ENCODE peak calls at places on chromosomes 12 and 14, in eight cellular contexts. F, O, T, V, P, S, A and I are unnamed samples.

GRCh38 chr14:65423986-65424385 is 11.5 kb downstream of the FUT8 start:
- DNase-seq in F (no peak), O (no peak), T (no peak), V (no peak), P (no peak), S (no peak), A (no peak), I (no peak)

GRCh38 chr12:113244015-113244983 is 23.0 kb downstream of the TPCN1 start:
- DNase-seq in F (no peak), O (no peak), T (peak; percentile 63), V (no peak), P (no peak), S (no peak), A (no peak), I (no peak)

GRCh38 chr12:6612247-6612646 is 5.1 kb upstream of the CHD4 start:
- DNase-seq in F (no peak), O (no peak), T (peak; percentile 28), V (no peak), P (no peak), S (peak; percentile 34), A (no peak), I (no peak)

GRCh38 chr14:103155013-103155412 is 31.8 kb downstream of the TNFAIP2 start:
- DNase-seq in F (no peak), O (peak; percentile 57), T (no peak), V (no peak), P (peak; percentile 80), S (no peak), A (no peak), I (peak; percentile 85)

GRCh38 chr12:127987199-127987901 is 279.6 kb upstream of the TMEM132C start:
- DNase-seq in F (no peak), O (no peak), T (no peak), V (no peak), P (no peak), S (no peak), A (no peak), I (no peak)

GRCh38 chr12:68804654-68805591 is 3.1 kb upstream of the MDM2 start:
- DNase-seq in F (no peak), O (no peak), T (no peak), V (no peak), P (no peak), S (no peak), A (no peak), I (no peak)

GRCh38 chr12:125055591-125055990 is 9.6 kb upstream of the AACS start:
- DNase-seq in F (no peak), O (no peak), T (no peak), V (no peak), P (no peak), S (no peak), A (no peak), I (no peak)

GRCh38 chr14:78959674-78960264 is 789.6 kb downstream of the NRXN3 start:
- DNase-seq in F (peak; percentile 61), O (peak; percentile 75), T (peak; percentile 74), V (peak; percentile 77), P (peak; percentile 69), S (peak; percentile 60), A (peak; percentile 50), I (peak; percentile 75)

GRCh38 chr14:99584823-99585222 is 19.2 kb downstream of the CCDC85C start:
- DNase-seq in F (no peak), O (no peak), T (no peak), V (no peak), P (no peak), S (no peak), A (no peak), I (no peak)

GRCh38 chr14:85660243-85660922 is 130.4 kb downstream of the FLRT2 start:
- DNase-seq in F (no peak), O (no peak), T (no peak), V (no peak), P (no peak), S (no peak), A (no peak), I (no peak)

GRCh38 chr12:48078901-48079300 is 27.0 kb downstream of the SENP1 start:
- DNase-seq in F (peak; percentile 4), O (no peak), T (no peak), V (no peak), P (no peak), S (no peak), A (no peak), I (no peak)

GRCh38 chr14:99395904-99396530 is 84.6 kb downstream of the SETD3 start:
- DNase-seq in F (no peak), O (no peak), T (no peak), V (no peak), P (no peak), S (no peak), A (peak; percentile 24), I (no peak)

GRCh38 chr12:75816892-75817291 is 214.7 kb downstream of the PHLDA1 start:
- DNase-seq in F (peak; percentile 77), O (no peak), T (no peak), V (peak; percentile 74), P (no peak), S (peak; percentile 54), A (no peak), I (no peak)

GRCh38 chr14:92877757-92878431 is 45.1 kb upstream of the CHGA start:
- DNase-seq in F (no peak), O (peak; percentile 46), T (peak; percentile 21), V (no peak), P (peak; percentile 73), S (no peak), A (no peak), I (no peak)

GRCh38 chr12:5165296-5165970 is 121.8 kb downstream of the KCNA5 start:
- DNase-seq in F (no peak), O (no peak), T (no peak), V (no peak), P (peak; percentile 84), S (no peak), A (no peak), I (no peak)

GRCh38 chr14:76768201-76768656 is 7.0 kb downstream of the VASH1 start:
- DNase-seq in F (no peak), O (no peak), T (peak; percentile 23), V (no peak), P (no peak), S (peak; percentile 21), A (peak; percentile 53), I (peak; percentile 89)

GRCh38 chr12:47097276-47097896 is 17.6 kb upstream of the AMIGO2 start:
- DNase-seq in F (no peak), O (no peak), T (no peak), V (no peak), P (no peak), S (no peak), A (no peak), I (no peak)

GRCh38 chr12:95548539-95549391 is 2.5 kb downstream of the USP44 start:
- DNase-seq in F (no peak), O (peak; percentile 80), T (peak; percentile 49), V (no peak), P (peak; percentile 61), S (no peak), A (peak; percentile 46), I (no peak)

GRCh38 chr14:69315302-69315701 is 55.3 kb downstream of the GALNT16 start:
- DNase-seq in F (no peak), O (no peak), T (peak; percentile 49), V (no peak), P (no peak), S (no peak), A (no peak), I (no peak)

GRCh38 chr14:53432378-53432802 is 279.3 kb upstream of the DDHD1 start:
- DNase-seq in F (peak; percentile 38), O (peak; percentile 48), T (no peak), V (peak; percentile 84), P (peak; percentile 24), S (peak; percentile 40), A (no peak), I (no peak)

GRCh38 chr14:51692646-51693045 is 40.9 kb downstream of the FRMD6 start:
- DNase-seq in F (no peak), O (no peak), T (no peak), V (no peak), P (no peak), S (no peak), A (no peak), I (no peak)

GRCh38 chr12:60201891-60202290 is 606.1 kb downstream of the SLC16A7 start:
- DNase-seq in F (peak; percentile 3), O (no peak), T (no peak), V (no peak), P (no peak), S (no peak), A (no peak), I (no peak)

GRCh38 chr12:42097971-42098370 is 46.7 kb downstream of the GXYLT1 start:
- DNase-seq in F (no peak), O (no peak), T (no peak), V (no peak), P (no peak), S (peak; percentile 33), A (no peak), I (no peak)

GRCh38 chr12:57826966-57827365 is 8.4 kb upstream of the AVIL start:
- DNase-seq in F (no peak), O (no peak), T (no peak), V (no peak), P (no peak), S (no peak), A (no peak), I (no peak)

GRCh38 chr14:101633276-101633675 is 72.0 kb downstream of the DIO3 start:
- DNase-seq in F (no peak), O (no peak), T (no peak), V (no peak), P (no peak), S (no peak), A (no peak), I (no peak)

GRCh38 chr14:81192594-81192993 is 28.2 kb downstream of the GTF2A1 start:
- DNase-seq in F (no peak), O (no peak), T (no peak), V (no peak), P (no peak), S (no peak), A (no peak), I (no peak)

GRCh38 chr14:90263748-90264449 is 7.5 kb downstream of the PSMC1 start:
- DNase-seq in F (no peak), O (no peak), T (no peak), V (no peak), P (no peak), S (no peak), A (no peak), I (no peak)

GRCh38 chr14:66476964-66477363 is 9.2 kb upstream of the CCDC196 start:
- DNase-seq in F (peak; percentile 1), O (no peak), T (no peak), V (no peak), P (no peak), S (no peak), A (no peak), I (no peak)

GRCh38 chr12:15122349-15122748 is 98.9 kb downstream of the RERG start:
- DNase-seq in F (no peak), O (no peak), T (no peak), V (no peak), P (no peak), S (no peak), A (no peak), I (no peak)

GRCh38 chr12:2575245-2575644 is 219.5 kb upstream of the FKBP4 start:
- DNase-seq in F (no peak), O (no peak), T (no peak), V (no peak), P (no peak), S (no peak), A (no peak), I (no peak)

GRCh38 chr12:18576104-18576622 is 161.6 kb downstream of the PLCZ1 start:
- DNase-seq in F (no peak), O (no peak), T (no peak), V (no peak), P (no peak), S (no peak), A (no peak), I (no peak)

GRCh38 chr14:94179244-94179643 is 5.1 kb downstream of the PPP4R4 start:
- DNase-seq in F (no peak), O (no peak), T (no peak), V (no peak), P (no peak), S (no peak), A (no peak), I (no peak)

GRCh38 chr12:124149287-124149686 is 145.6 kb upstream of the RFLNA start:
- DNase-seq in F (no peak), O (no peak), T (no peak), V (no peak), P (no peak), S (no peak), A (no peak), I (no peak)

GRCh38 chr12:5971194-5971850 is 26.3 kb upstream of the ANO2 start:
- DNase-seq in F (no peak), O (no peak), T (no peak), V (no peak), P (no peak), S (no peak), A (no peak), I (no peak)